ENCODE peak calls at places on chromosomes 2 and 18, in five cellular contexts. E, W, Y, H and F are unnamed samples.

GRCh38 chr2:46509804-46510203 is 30.4 kb downstream of the TMEM247 start:
- DNase-seq in E (no peak), W (no peak), Y (no peak), H (no peak), F (no peak)

GRCh38 chr2:26899500-26900164 is 51.7 kb downstream of the DPYSL5 start:
- DNase-seq in E (no peak), W (no peak), Y (no peak), H (no peak), F (no peak)

GRCh38 chr2:215880970-215881369 is 132.4 kb downstream of the MREG start:
- DNase-seq in E (no peak), W (no peak), Y (no peak), H (no peak), F (no peak)

GRCh38 chr2:175750195-175750594 is 251.9 kb downstream of the LNPK start:
- DNase-seq in E (no peak), W (no peak), Y (no peak), H (no peak), F (no peak)

GRCh38 chr2:241183221-241183620 is 5.3 kb upstream of the ANO7 start:
- DNase-seq in E (no peak), W (no peak), Y (no peak), H (no peak), F (no peak)

GRCh38 chr2:170155022-170155722 is 22.8 kb upstream of the MYO3B start:
- DNase-seq in E (no peak), W (no peak), Y (no peak), H (no peak), F (no peak)

GRCh38 chr18:49490246-49490762 is 3.3 kb upstream of the C18orf32 start:
- DNase-seq in E (no peak), W (no peak), Y (no peak), H (no peak), F (no peak)

GRCh38 chr18:57029761-57030160 is 117.1 kb upstream of the BOD1L2 start:
- DNase-seq in E (no peak), W (no peak), Y (no peak), H (no peak), F (no peak)

GRCh38 chr2:232147440-232148077 is 186.0 kb downstream of the DIS3L2 start:
- DNase-seq in E (no peak), W (no peak), Y (no peak), H (no peak), F (no peak)

GRCh38 chr2:67876176-67876575 is 186.6 kb downstream of the C1D start:
- DNase-seq in E (no peak), W (no peak), Y (no peak), H (no peak), F (no peak)

GRCh38 chr2:43474273-43474672 is 121.6 kb downstream of the THADA start:
- DNase-seq in E (no peak), W (no peak), Y (no peak), H (no peak), F (no peak)

GRCh38 chr2:132651115-132652099 is 18.6 kb downstream of the LYPD1 start:
- DNase-seq in E (no peak), W (no peak), Y (no peak), H (no peak), F (no peak)

GRCh38 chr2:46001290-46001689 is 295.9 kb upstream of the EPAS1 start:
- DNase-seq in E (no peak), W (no peak), Y (no peak), H (no peak), F (no peak)

GRCh38 chr2:101638156-101638809 is 59.2 kb upstream of the MAP4K4 start:
- DNase-seq in E (no peak), W (no peak), Y (no peak), H (no peak), F (no peak)

GRCh38 chr2:8574196-8575010 is 107.5 kb upstream of the ID2 start:
- DNase-seq in E (peak; percentile 57), W (no peak), Y (no peak), H (peak; percentile 47), F (no peak)

GRCh38 chr18:76131738-76132137 is 363.3 kb downstream of the ZNF516 start:
- DNase-seq in E (no peak), W (no peak), Y (no peak), H (no peak), F (no peak)

GRCh38 chr2:15646661-15647060 is 55.0 kb downstream of the DDX1 start:
- DNase-seq in E (no peak), W (no peak), Y (no peak), H (no peak), F (no peak)

GRCh38 chr2:25372405-25373268 is 30.9 kb upstream of the DNMT3A start:
- DNase-seq in E (peak; percentile 46), W (no peak), Y (no peak), H (peak; percentile 8), F (no peak)

GRCh38 chr2:55771612-55772011 is 78.0 kb upstream of the PNPT1 start:
- DNase-seq in E (no peak), W (no peak), Y (no peak), H (no peak), F (no peak)

GRCh38 chr18:3248670-3249359 is 1.2 kb downstream of the MYL12A start:
- DNase-seq in E (no peak), W (no peak), Y (peak; percentile 57), H (peak; percentile 37), F (no peak)

GRCh38 chr2:130853391-130853790 is 16.7 kb downstream of the ARHGEF4 start:
- DNase-seq in E (peak; percentile 39), W (no peak), Y (no peak), H (no peak), F (no peak)

GRCh38 chr18:31950620-31951019 is 7.7 kb upstream of the TRAPPC8 start:
- DNase-seq in E (no peak), W (no peak), Y (no peak), H (no peak), F (no peak)

DNA sequence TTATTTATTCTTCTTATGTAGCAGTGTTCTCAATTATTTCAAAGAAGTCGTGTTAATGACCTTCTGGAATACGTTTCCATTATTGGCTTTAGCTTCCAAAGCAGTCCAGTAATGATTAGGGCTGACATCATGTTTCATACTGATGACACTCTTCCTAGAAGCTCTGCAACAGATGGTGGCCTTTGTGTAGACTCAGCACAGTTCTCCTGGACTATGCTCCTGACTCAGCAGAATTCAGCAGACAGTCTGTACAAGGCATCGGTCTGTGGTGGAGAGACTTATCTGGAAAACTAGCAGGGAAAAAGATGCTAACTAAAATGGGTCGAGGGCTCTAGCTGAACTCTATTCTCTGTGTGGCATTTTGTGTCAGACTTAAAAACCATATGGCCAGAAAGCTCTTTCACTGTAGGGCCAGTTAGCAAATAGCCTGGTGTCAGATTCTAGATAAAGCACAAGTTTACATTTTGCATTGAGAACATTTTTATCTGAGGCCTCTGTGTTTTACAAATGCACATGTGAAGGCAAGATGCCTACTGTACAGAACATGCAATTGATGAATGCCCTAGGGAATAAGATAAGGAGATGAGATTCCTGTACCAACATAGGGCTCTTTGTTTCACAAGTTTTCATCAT is 35.1 kb downstream of the GULP1 start:
- DNase-seq in E (no peak), W (no peak), Y (no peak), H (no peak), F (no peak)
- H3K27ac ChIP-seq in E (no peak overlapping the region), W (no peak overlapping the region), Y (no peak overlapping the region), H (no peak overlapping the region), F (no peak overlapping the region)

DNA sequence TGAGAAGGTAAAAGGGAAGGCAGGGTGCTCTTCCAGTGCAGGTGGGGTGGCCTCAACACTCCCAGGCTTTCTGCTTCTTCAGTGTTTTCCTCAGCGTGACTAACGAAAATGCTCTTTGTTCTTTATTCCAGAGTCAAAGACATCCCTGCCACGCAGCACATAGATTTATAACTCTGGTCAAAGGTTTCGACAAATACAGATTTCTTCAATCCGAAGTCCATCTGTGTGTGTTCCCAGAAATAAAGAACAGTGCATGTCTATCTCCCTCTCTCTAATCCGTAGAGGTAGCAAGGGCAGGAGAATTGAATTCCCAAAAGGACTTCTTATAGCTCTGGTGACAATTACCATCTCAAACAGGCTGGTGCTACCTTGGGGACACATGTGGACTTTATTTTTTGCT is 26.4 kb upstream of the TDRD15 start:
- DNase-seq in E (no peak), W (no peak), Y (no peak), H (no peak), F (no peak)
- TF ChIP-seq POLR2A in E (no peak), W (no peak), Y (no peak), H (peak; percentile 64), F (no peak)

GRCh38 chr2:112787294-112787693 is 3.0 kb upstream of the IL1A start:
- DNase-seq in E (no peak), W (no peak), Y (no peak), H (no peak), F (no peak)
- H3K27ac ChIP-seq in E (no peak overlapping the region), W (no peak overlapping the region), Y (no peak overlapping the region), H (no peak overlapping the region), F (no peak overlapping the region)

GRCh38 chr2:96156926-96157648 is 11.8 kb upstream of the DUSP2 start:
- DNase-seq in E (peak; percentile 54), W (no peak), Y (no peak), H (peak; percentile 67), F (no peak)

GRCh38 chr2:96159084-96159830 is 14.0 kb upstream of the DUSP2 start:
- DNase-seq in E (peak; percentile 45), W (no peak), Y (no peak), H (peak; percentile 68), F (no peak)

GRCh38 chr2:96156011-96156820 is 11.0 kb upstream of the DUSP2 start:
- DNase-seq in E (peak; percentile 30), W (no peak), Y (no peak), H (no peak), F (no peak)

GRCh38 chr2:96158554-96158940 is 13.3 kb upstream of the DUSP2 start:
- DNase-seq in E (peak; percentile 56), W (no peak), Y (no peak), H (no peak), F (no peak)

DNA sequence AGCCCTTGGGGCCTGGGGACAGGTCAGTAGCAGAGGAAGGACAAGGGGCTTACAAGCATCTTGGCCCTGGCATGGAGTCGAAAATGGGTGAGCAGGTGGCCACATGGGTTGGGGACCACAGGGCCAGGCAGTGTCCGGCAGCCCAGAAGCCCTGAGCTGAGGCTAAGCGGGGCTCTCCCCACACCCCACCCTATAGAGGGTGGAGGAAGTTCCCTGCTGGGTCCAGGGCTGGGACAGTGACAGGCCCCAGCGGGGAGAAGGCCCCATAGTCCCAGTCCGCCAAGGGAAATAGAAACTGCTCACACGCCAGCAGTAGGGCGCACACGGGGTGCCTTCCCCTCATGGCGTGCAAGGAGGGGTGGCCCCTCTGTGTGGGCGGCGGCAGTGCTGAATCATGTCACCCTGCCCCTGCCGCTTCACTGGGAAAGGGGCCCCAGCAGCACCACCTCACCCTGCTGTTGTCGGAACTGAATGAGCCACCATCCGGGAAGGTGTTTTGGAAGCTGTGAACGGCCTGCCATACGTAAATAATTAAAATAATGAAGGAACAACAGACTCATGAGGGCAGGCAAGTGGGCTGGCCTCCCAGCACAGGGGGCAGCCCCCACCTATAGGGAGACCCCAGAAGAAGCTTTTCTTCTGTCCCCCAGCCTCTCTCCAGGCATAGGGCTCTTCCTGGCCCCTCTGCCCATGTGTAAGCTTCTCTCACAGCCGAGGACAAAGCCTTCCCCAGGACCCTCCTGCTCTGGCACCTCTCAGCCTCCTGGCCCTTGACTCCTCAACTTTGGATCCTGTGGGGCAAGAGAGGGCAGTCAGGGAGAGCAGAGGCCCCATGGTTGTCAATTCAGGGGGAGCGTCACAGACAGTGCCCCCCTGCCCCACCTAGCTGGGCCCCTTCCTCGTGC is 12.7 kb upstream of the DUSP2 start:
- DNase-seq in E (peak; percentile 50), W (no peak), Y (no peak), H (peak; percentile 79), F (no peak)
- TF ChIP-seq POLR2A in E (no peak), W (no peak), Y (no peak), H (no peak), F (no peak)

GRCh38 chr2:32948266-32948665 is 1.5 kb downstream of the LTBP1 start:
- DNase-seq in E (no peak), W (no peak), Y (no peak), H (no peak), F (no peak)
- H3K27ac ChIP-seq in E (peak overlapping the region; percentile 91), W (peak overlapping the region; percentile 90), Y (peak overlapping the region; percentile 94), H (no peak overlapping the region), F (no peak overlapping the region)